ENCODE peak calls at places on chromosomes 12 and 14, in four cellular contexts. H is heart left ventricle, G is caudate nucleus, K is A549. I is an unnamed sample.

GRCh38 chr12:47303207-47303606 is 223.4 kb upstream of the AMIGO2 start:
- DNase-seq in H (no peak), G (no peak), K (no peak), I (no peak)

GRCh38 chr12:66776974-66777373 is 98.1 kb upstream of the GRIP1 start:
- DNase-seq in H (no peak), G (no peak), K (no peak), I (peak)

GRCh38 chr12:103884316-103884715 is 43.3 kb upstream of the NT5DC3 start:
- DNase-seq in H (no peak), G (no peak), K (peak), I (peak)

GRCh38 chr12:30617568-30617967 is 78.1 kb downstream of the IPO8 start:
- DNase-seq in H (no peak), G (no peak), K (no peak), I (no peak)

GRCh38 chr14:56720703-56721426 is 89.4 kb downstream of the OTX2 start:
- DNase-seq in H (no peak), G (no peak), K (no peak), I (no peak)

GRCh38 chr14:61454545-61454944 is 133.2 kb downstream of the PRKCH start:
- DNase-seq in H (peak), G (no peak), K (no peak), I (no peak)

GRCh38 chr12:48978291-48978740 is at the start of gene WNT1:
- DNase-seq in H (no peak), G (no peak), K (no peak), I (no peak)

GRCh38 chr12:25887367-25887766 is 71.1 kb upstream of the RASSF8 start:
- DNase-seq in H (no peak), G (no peak), K (no peak), I (no peak)

GRCh38 chr14:105532735-105533141 is 6.4 kb downstream of the TMEM121 start:
- DNase-seq in H (no peak), G (no peak), K (peak), I (no peak)

GRCh38 chr12:57552692-57553321 is 3.0 kb downstream of the KIF5A start:
- DNase-seq in H (no peak), G (no peak), K (no peak), I (no peak)

GRCh38 chr12:116370886-116371580 is 93.5 kb upstream of the MED13L start:
- DNase-seq in H (no peak), G (no peak), K (no peak), I (no peak)

GRCh38 chr14:59585891-59586554 is 9.4 kb upstream of the CCDC175 start:
- DNase-seq in H (no peak), G (no peak), K (no peak), I (no peak)

GRCh38 chr14:100629098-100629497 is 41.9 kb upstream of the BEGAIN start:
- DNase-seq in H (no peak), G (no peak), K (no peak), I (no peak)

GRCh38 chr12:100450726-100451125 is 22.9 kb upstream of the NR1H4 start:
- DNase-seq in H (no peak), G (no peak), K (no peak), I (no peak)

GRCh38 chr12:82912406-82912805 is 225.7 kb downstream of the TMTC2 start:
- DNase-seq in H (no peak), G (no peak), K (no peak), I (no peak)

GRCh38 chr12:53807322-53807721 is 55.5 kb upstream of the CISTR start:
- DNase-seq in H (no peak), G (no peak), K (no peak), I (no peak)

GRCh38 chr12:84159245-84159644 is 753.4 kb downstream of the SLC6A15 start:
- DNase-seq in H (no peak), G (no peak), K (no peak), I (no peak)

GRCh38 chr12:96225003-96225855 is 31.1 kb downstream of the ELK3 start:
- DNase-seq in H (peak), G (no peak), K (no peak), I (no peak)

GRCh38 chr12:121787063-121787774 is 6.3 kb downstream of the RHOF start:
- DNase-seq in H (no peak), G (no peak), K (peak), I (peak)

GRCh38 chr12:1282670-1283361 is 291.8 kb downstream of the ERC1 start:
- DNase-seq in H (peak), G (no peak), K (no peak), I (no peak)

GRCh38 chr12:89472508-89472907 is 52.1 kb downstream of the GALNT4 start:
- DNase-seq in H (no peak), G (no peak), K (no peak), I (no peak)

GRCh38 chr12:67558775-67559174 is 89.8 kb upstream of the DYRK2 start:
- DNase-seq in H (no peak), G (no peak), K (no peak), I (no peak)

GRCh38 chr12:97148941-97149559 is 242.0 kb downstream of the NEDD1 start:
- DNase-seq in H (peak), G (peak), K (peak), I (peak)

GRCh38 chr12:68867606-68868005 is 59.6 kb downstream of the MDM2 start:
- DNase-seq in H (no peak), G (no peak), K (no peak), I (no peak)

GRCh38 chr14:29111554-29111953 is 345.0 kb downstream of the FOXG1 start:
- DNase-seq in H (no peak), G (no peak), K (no peak), I (no peak)

GRCh38 chr14:102363182-102363952 is 626 bp downstream of the TECPR2 start:
- DNase-seq in H (peak), G (peak), K (peak), I (no peak)

GRCh38 chr14:32251530-32251929 is 48.5 kb upstream of the RNU6-8 start:
- DNase-seq in H (no peak), G (no peak), K (no peak), I (no peak)

GRCh38 chr14:106586098-106586704 is 1059.8 kb downstream of the TMEM121 start:
- DNase-seq in H (no peak), G (no peak), K (peak), I (peak)

GRCh38 chr12:69401940-69402339 is 42.4 kb downstream of the YEATS4 start:
- DNase-seq in H (no peak), G (no peak), K (no peak), I (no peak)

GRCh38 chr12:68406134-68406576 is 74.0 kb upstream of the MDM1 start:
- DNase-seq in H (peak), G (peak), K (peak), I (no peak)

GRCh38 chr12:46219892-46220655 is 48.8 kb downstream of the SLC38A1 start:
- DNase-seq in H (no peak), G (no peak), K (peak), I (peak)

GRCh38 chr12:50397122-50397650 is 777 bp upstream of the FAM186A start:
- DNase-seq in H (no peak), G (no peak), K (no peak), I (no peak)

GRCh38 chr14:88877192-88877591 is 52.7 kb downstream of the TTC8 start:
- DNase-seq in H (no peak), G (no peak), K (no peak), I (no peak)

GRCh38 chr12:13165578-13166120 is 30.9 kb upstream of the EMP1 start:
- DNase-seq in H (peak), G (no peak), K (peak), I (peak)

GRCh38 chr12:111864935-111865334 is 22.9 kb downstream of the MAPKAPK5 start:
- DNase-seq in H (no peak), G (no peak), K (no peak), I (no peak)

GRCh38 chr12:33427071-33427470 is 12.5 kb downstream of the SYT10 start:
- DNase-seq in H (no peak), G (no peak), K (peak), I (no peak)

GRCh38 chr12:119182701-119183493 is 4.2 kb downstream of the HSPB8 start:
- DNase-seq in H (no peak), G (no peak), K (peak), I (no peak)

GRCh38 chr12:1429980-1430379 is 164.4 kb downstream of the FBXL14 start:
- DNase-seq in H (no peak), G (no peak), K (no peak), I (no peak)

DNA sequence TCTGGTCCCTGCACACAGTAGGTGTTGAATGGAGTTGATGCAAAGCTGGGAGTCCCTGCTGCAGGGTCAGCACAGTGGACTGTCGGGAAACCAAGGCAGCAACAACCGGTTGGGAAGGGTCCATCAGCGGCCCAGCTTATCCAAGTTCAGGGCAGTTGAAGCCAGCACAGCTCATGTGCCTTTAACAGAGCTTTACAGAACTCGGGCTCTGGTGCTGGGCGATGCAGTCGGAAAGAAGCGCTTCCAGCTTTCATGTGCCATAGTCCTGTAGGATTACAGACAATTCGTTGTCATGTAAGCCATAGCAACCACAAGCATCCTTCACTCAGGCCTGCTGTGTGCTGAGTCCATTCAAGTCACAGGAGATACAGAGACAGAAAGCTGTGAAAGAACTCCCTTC is 3.6 kb upstream of the FAM181A start:
- DNase-seq in H (no peak), G (no peak), K (no peak), I (no peak)
- H3K27ac ChIP-seq in H (no peak), G (no peak), K (no peak), I (no peak)

DNA sequence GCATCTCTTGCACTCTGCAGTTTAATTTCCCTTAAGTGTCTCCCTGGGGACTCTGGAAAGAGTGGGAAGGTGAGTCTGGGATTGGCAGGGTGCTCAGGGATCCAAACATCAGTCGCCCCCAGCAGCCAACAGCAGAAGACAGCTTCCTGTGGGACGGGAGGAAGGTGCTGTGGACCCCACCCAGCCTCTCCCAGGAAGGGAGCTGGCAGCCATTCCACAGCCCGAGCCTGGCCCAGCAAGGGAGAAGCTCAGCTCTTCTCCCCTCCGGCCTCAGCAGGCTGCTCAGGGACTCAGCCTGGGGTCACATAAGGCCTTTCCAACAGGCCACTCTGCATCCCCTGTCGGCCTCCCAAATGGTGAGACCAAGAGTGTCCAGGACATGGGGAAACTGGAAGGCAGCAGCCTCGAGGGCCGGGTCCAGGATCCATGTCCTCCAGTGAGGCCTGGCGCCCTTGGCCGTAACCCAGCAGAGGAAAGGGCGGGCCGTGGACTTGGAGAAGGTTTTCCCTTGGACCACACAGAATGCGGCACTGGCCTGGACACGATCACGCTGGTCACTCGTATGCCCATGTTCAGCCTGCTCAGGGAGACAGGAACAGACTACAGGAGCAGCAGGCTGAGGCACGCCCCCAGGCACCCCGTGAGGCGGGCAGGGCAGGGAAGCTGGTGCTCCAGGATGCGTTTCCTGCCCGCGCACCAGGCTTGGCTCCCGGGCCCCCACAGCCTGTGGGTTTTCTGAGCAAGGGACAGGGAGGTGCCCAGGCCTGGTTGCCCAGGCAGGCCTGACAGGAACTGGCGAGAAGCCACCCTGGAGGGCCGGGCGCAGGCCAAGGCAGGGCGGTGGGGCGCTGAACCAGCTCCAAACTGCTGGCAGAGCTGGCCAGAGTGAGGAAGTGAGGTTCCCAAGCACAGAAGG is 3.5 kb downstream of the XRCC3 start:
- DNase-seq in H (peak), G (no peak), K (no peak), I (no peak)
- H3K27ac ChIP-seq in H (peak), G (peak), K (no peak), I (no peak)

DNA sequence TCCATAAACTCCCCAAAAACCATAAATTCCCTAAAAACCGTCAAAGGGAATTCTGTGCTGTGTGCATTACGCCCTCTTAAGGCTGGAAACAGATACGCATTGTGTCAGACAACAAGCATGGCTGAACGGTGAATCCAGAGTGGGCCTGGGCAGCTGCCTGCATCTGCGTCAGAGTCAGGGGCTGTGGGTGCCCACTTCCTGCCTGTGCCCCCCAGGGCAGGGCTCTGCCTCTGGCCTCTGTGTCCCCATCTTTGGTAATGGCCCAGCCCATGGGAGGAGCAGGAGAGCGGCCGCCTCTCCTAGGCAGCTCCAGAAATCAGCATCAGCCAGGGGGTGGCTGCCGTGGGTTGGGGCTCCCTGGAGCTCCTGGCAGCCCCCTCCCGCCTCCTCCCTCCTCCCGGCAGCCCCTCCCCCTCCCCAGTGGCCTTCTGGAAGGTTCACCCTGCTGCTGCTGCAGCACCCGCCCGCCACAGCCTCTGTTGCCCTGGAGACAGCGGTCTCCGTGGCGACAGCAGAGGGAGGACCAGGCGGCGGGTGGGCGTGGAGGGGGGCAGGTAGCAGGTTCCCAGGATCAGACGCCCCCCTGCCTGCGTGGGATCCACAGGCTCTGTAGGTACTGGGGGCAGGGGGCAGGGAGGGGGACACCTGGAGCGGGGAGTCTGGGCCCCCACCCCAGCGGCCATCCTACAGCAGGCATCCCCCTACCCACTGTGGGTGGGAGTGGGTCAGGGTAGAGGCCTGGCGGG is 5.9 kb downstream of the MMP17 start:
- DNase-seq in H (no peak), G (peak), K (peak), I (no peak)
- H3K27ac ChIP-seq in H (no peak), G (peak), K (no peak), I (no peak)

GRCh38 chr12:52010692-52011601 is 4.2 kb downstream of the TAMALIN start:
- DNase-seq in H (no peak), G (no peak), K (no peak), I (no peak)
- H3K27ac ChIP-seq in H (peak), G (peak), K (no peak), I (no peak)

GRCh38 chr14:73665130-73665529 is 20.3 kb downstream of the DNAL1 start:
- DNase-seq in H (no peak), G (no peak), K (no peak), I (no peak)

GRCh38 chr14:73660511-73660910 is 15.7 kb downstream of the DNAL1 start:
- DNase-seq in H (no peak), G (no peak), K (no peak), I (no peak)

GRCh38 chr14:73663548-73664212 is 18.9 kb downstream of the DNAL1 start:
- DNase-seq in H (no peak), G (no peak), K (no peak), I (no peak)

GRCh38 chr14:73661872-73662271 is 17.1 kb downstream of the DNAL1 start:
- DNase-seq in H (no peak), G (no peak), K (no peak), I (no peak)

DNA sequence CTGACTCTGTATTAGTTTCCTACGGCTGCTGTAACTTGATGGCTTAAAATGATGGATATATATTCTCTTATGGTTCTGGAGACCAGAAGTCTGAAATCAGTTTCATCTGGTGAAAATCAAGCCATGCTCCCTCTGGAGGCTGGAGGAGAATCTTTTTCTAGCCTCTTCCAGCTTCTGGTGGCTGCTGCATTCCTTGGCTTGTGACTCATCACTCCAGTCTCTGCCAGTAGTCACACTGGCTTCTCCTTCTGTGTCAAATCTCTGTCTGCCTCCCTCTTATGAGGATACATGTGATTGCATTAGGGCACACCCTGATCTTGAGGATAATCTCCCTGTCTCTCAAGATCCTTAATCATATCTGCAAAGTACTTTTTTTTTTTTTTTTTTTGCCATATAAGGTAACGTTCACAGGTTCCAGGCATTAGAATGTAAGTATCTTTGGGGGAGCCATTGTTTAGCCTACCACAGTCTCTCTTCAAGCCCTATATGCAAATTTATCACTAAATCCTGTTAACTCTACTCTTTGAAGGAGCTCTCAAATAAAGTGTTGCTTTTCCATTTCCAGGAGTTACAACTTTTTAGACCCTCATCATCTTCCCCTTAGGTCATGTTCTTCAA is 17.8 kb downstream of the DNAL1 start:
- DNase-seq in H (no peak), G (no peak), K (peak), I (no peak)
- H3K27ac ChIP-seq in H (no peak), G (no peak), K (peak), I (no peak)

DNA sequence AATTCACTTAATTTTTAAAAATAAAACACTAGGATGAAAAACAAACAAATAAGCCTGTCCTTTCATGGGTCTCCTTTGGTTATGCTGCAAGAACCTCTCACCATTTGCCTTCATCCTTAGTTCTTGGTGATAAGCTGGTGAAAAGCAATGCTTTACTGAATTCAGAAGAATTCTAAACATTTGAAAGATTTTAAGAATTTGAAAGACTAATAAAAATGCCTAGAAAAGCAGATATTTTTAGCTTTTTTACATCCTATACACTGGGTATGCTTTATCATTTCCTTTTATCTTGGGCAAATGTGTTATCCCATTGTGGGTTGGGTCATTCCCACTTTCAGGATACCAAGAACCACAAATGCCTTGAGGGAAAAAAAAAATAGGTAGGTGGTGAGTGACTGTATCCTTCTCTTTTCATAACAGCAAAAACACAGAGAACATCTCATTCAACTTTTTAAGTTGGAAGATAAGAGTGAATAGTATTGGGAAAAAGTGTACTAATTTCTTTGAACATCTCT is 197.1 kb upstream of the ABCD2 start:
- DNase-seq in H (no peak), G (no peak), K (no peak), I (no peak)
- H3K27ac ChIP-seq in H (no peak), G (no peak), K (no peak), I (no peak)

DNA sequence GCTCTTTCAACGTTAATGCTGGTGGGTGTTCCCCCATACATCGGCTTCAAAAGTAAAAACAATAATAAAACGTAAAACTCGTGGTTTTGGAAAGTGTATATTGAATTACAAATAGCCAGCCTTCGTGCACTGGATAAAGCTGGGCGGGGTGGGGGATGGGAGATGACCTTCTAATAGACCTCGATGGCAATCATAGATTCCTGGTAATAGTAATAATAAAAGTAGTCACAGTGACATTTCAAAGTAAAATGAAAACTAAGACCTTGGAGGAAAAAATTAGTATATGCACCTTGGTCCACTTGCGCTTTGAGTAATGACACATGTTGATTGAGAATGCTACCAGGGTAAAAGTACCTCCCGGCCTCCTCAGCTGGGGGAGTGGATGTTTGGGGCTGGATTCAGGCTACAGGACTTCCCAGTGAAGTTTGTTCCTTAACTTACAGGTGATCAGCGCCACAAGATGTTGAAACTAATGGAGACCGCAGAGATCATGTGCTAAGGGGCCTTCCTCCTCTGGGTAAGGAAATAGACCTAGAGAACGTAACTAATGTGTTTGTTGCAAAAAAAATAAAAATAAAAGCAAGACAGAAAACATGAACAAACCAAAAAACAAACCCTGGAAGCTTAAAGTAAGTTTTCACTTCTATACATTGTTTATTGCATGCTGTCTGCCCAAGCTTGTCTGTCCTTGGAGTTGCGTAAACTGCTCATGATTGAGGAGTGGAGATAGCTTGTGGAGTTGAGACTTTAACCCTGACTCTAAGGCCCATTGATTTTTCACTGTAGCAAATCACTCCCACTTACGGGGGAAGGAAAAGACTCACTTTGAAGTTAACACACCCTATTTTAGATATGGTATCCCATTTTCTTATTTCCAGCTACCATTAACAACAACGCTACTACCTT is 905 bp upstream of the LRIG3 start:
- DNase-seq in H (no peak), G (no peak), K (no peak), I (no peak)
- H3K27ac ChIP-seq in H (peak), G (peak), K (peak), I (no peak)